ENCODE peak calls at places on chromosomes 3 and 15, in nine cellular contexts. H is skeletal muscle cell, N is HFFc6, X is EL, S is NCI-H2081, K is HS-27A, I is stomach, G is pancreas, Y is fibroblast of gingiva. Z is an unnamed sample.

GRCh38 chr15:66008920-66009572 is 139.8 kb downstream of the RAB11A start:
- DNase-seq in H (no peak), N (no peak), X (peak; percentile 26), S (no peak), K (no peak), I (no peak), G (no peak), Y (no peak), Z (no peak)

GRCh38 chr3:66407281-66408218 is 93.3 kb downstream of the LRIG1 start:
- DNase-seq in H (no peak), N (peak; percentile 15), X (peak; percentile 51), S (peak; percentile 52), K (no peak), I (peak; percentile 75), G (peak; percentile 79), Y (peak; percentile 26), Z (peak; percentile 44)

GRCh38 chr15:99943466-99943865 is 210.2 kb upstream of the LYSMD4 start:
- DNase-seq in H (no peak), N (no peak), X (no peak), S (no peak), K (no peak), I (no peak), G (no peak), Y (no peak), Z (no peak)

GRCh38 chr3:54670269-54671000 is 257.4 kb downstream of the LRTM1 start:
- DNase-seq in H (no peak), N (no peak), X (no peak), S (peak; percentile 70), K (no peak), I (no peak), G (no peak), Y (no peak), Z (peak; percentile 32)

GRCh38 chr3:155556531-155556930 is 188.3 kb downstream of the PLCH1 start:
- DNase-seq in H (no peak), N (no peak), X (no peak), S (no peak), K (no peak), I (no peak), G (no peak), Y (peak; percentile 17), Z (no peak)

GRCh38 chr3:175608351-175608750 is 749.2 kb downstream of the NAALADL2 start:
- DNase-seq in H (no peak), N (no peak), X (no peak), S (peak; percentile 79), K (no peak), I (no peak), G (no peak), Y (no peak), Z (peak; percentile 90)

GRCh38 chr3:31377045-31377642 is 155.6 kb upstream of the STT3B start:
- DNase-seq in H (no peak), N (peak; percentile 70), X (peak; percentile 75), S (no peak), K (peak; percentile 75), I (peak; percentile 32), G (peak; percentile 66), Y (no peak), Z (no peak)

GRCh38 chr3:136277634-136278033 is 27.5 kb downstream of the PCCB start:
- DNase-seq in H (no peak), N (no peak), X (no peak), S (peak; percentile 99), K (no peak), I (no peak), G (peak; percentile 60), Y (no peak), Z (peak; percentile 99)

GRCh38 chr3:81861593-81861992 is 100.1 kb upstream of the GBE1 start:
- DNase-seq in H (no peak), N (no peak), X (no peak), S (no peak), K (no peak), I (no peak), G (no peak), Y (no peak), Z (no peak)

GRCh38 chr15:62307551-62307950 is 142.5 kb upstream of the C2CD4B start:
- DNase-seq in H (peak; percentile 27), N (peak; percentile 78), X (peak; percentile 90), S (no peak), K (peak; percentile 47), I (no peak), G (no peak), Y (no peak), Z (no peak)

GRCh38 chr15:101037090-101037830 is 118.1 kb downstream of the LRRK1 start:
- DNase-seq in H (no peak), N (no peak), X (no peak), S (no peak), K (no peak), I (peak; percentile 2), G (no peak), Y (no peak), Z (no peak)

GRCh38 chr15:88166330-88166993 is 90.1 kb downstream of the NTRK3 start:
- DNase-seq in H (no peak), N (no peak), X (peak; percentile 23), S (no peak), K (no peak), I (no peak), G (no peak), Y (no peak), Z (no peak)

GRCh38 chr3:12743583-12743982 is 15.5 kb downstream of the TMEM40 start:
- DNase-seq in H (no peak), N (no peak), X (no peak), S (no peak), K (no peak), I (no peak), G (no peak), Y (no peak), Z (no peak)

GRCh38 chr3:72767927-72768880 is 80.0 kb downstream of the SHQ1 start:
- DNase-seq in H (no peak), N (no peak), X (no peak), S (no peak), K (no peak), I (no peak), G (no peak), Y (no peak), Z (peak; percentile 3)

GRCh38 chr15:80531388-80532184 is 127.4 kb downstream of the ARNT2 start:
- DNase-seq in H (no peak), N (no peak), X (no peak), S (no peak), K (no peak), I (peak; percentile 30), G (no peak), Y (no peak), Z (no peak)

GRCh38 chr3:157810924-157811718 is 295.1 kb downstream of the SHOX2 start:
- DNase-seq in H (no peak), N (no peak), X (no peak), S (peak; percentile 15), K (no peak), I (no peak), G (no peak), Y (no peak), Z (peak; percentile 68)

GRCh38 chr15:68316061-68316804 is 38.7 kb downstream of the FEM1B start:
- DNase-seq in H (no peak), N (no peak), X (no peak), S (no peak), K (no peak), I (peak; percentile 26), G (no peak), Y (no peak), Z (no peak)

GRCh38 chr3:4290272-4290893 is 12.8 kb upstream of the SETMAR start:
- DNase-seq in H (no peak), N (no peak), X (peak; percentile 29), S (peak; percentile 19), K (no peak), I (no peak), G (peak; percentile 46), Y (peak; percentile 27), Z (no peak)

GRCh38 chr3:195270350-195271115 is 426 bp downstream of the XXYLT1 start:
- DNase-seq in H (no peak), N (peak; percentile 46), X (peak; percentile 67), S (peak; percentile 77), K (peak; percentile 52), I (no peak), G (peak; percentile 37), Y (peak; percentile 39), Z (peak; percentile 85)

GRCh38 chr3:100615684-100616083 is 6.3 kb downstream of the ADGRG7 start:
- DNase-seq in H (peak; percentile 25), N (no peak), X (peak; percentile 43), S (no peak), K (no peak), I (no peak), G (no peak), Y (peak; percentile 14), Z (no peak)

GRCh38 chr3:72722930-72723726 is 125.1 kb downstream of the SHQ1 start:
- DNase-seq in H (peak; percentile 32), N (peak; percentile 77), X (peak; percentile 70), S (no peak), K (peak; percentile 59), I (peak; percentile 38), G (no peak), Y (peak; percentile 71), Z (peak; percentile 0)

GRCh38 chr3:69671082-69671952 is 67.9 kb upstream of the MITF start:
- DNase-seq in H (no peak), N (peak; percentile 28), X (peak; percentile 42), S (peak; percentile 33), K (no peak), I (no peak), G (peak; percentile 26), Y (peak; percentile 31), Z (no peak)

Z was measured in NCI-H146.